ENCODE peak calls at places on chromosomes 12 and 14, in five cellular contexts. B is tibial nerve, M is HepG2, E is GM23338, N is ovary. X is an unnamed sample.

GRCh38 chr14:34365309-34365915 is 96.6 kb downstream of the SPTSSA start:
- DNase-seq in N (no peak), E (peak; percentile 15), M (peak; percentile 59), B (no peak), X (no peak)

GRCh38 chr12:16307843-16308475 is 30.5 kb upstream of the SLC15A5 start:
- DNase-seq in B (no peak), E (no peak), M (no peak), N (no peak), X (no peak)

GRCh38 chr14:57889245-57889644 is 23.4 kb upstream of the SLC35F4 start:
- DNase-seq in E (no peak), N (peak; percentile 30), B (no peak), M (no peak), X (no peak)

GRCh38 chr12:1505151-1505450 is 89.3 kb downstream of the FBXL14 start:
- DNase-seq in M (no peak), N (no peak), B (no peak), E (no peak), X (no peak)

GRCh38 chr12:103632554-103633216 is 45.6 kb downstream of the STAB2 start:
- DNase-seq in E (peak; percentile 89), M (peak; percentile 66), N (no peak), B (no peak), X (peak; percentile 56)

GRCh38 chr12:124769881-124770512 is 93.7 kb downstream of the SCARB1 start:
- DNase-seq in M (no peak), N (no peak), B (no peak), E (no peak), X (no peak)

GRCh38 chr12:1603621-1604020 is 9.2 kb upstream of the FBXL14 start:
- DNase-seq in B (no peak), M (no peak), N (no peak), E (no peak), X (no peak)

GRCh38 chr12:54868690-54869089 is 14.4 kb downstream of the MUCL1 start:
- DNase-seq in E (no peak), B (no peak), M (no peak), N (no peak), X (no peak)

GRCh38 chr14:66501592-66501991 is 6.4 kb upstream of the GPHN start:
- DNase-seq in N (no peak), B (no peak), M (no peak), E (no peak), X (no peak)

GRCh38 chr14:103227076-103227475 is 103.8 kb downstream of the TNFAIP2 start:
- DNase-seq in N (no peak), B (no peak), M (no peak), E (no peak), X (no peak)

GRCh38 chr14:54653764-54654469 is 87.0 kb downstream of the SAMD4A start:
- DNase-seq in B (peak; percentile 40), N (no peak), M (peak; percentile 85), E (no peak), X (peak; percentile 75)

GRCh38 chr12:2765608-2766007 is 29.2 kb upstream of the FKBP4 start:
- DNase-seq in M (no peak), B (no peak), E (no peak), N (no peak), X (no peak)

GRCh38 chr14:101950100-101950499 is 14.3 kb upstream of the DYNC1H1 start:
- DNase-seq in M (no peak), E (no peak), N (peak; percentile 22), B (no peak), X (no peak)

GRCh38 chr12:24991209-24992049 is 42.5 kb upstream of the BCAT1 start:
- DNase-seq in E (peak; percentile 82), N (no peak), M (peak; percentile 45), B (no peak), X (no peak)

GRCh38 chr12:43576162-43576561 is 24.2 kb upstream of the ADAMTS20 start:
- DNase-seq in E (no peak), M (no peak), N (no peak), B (no peak), X (no peak)

GRCh38 chr14:56271988-56272387 is 153.8 kb downstream of the PELI2 start:
- DNase-seq in E (no peak), N (no peak), B (no peak), M (no peak), X (no peak)

GRCh38 chr12:95790025-95790911 is at the start of gene NTN4:
- DNase-seq in E (peak; percentile 74), N (peak; percentile 70), B (peak; percentile 15), M (no peak), X (peak; percentile 69)

GRCh38 chr12:95547522-95548055 is 3.7 kb downstream of the USP44 start:
- DNase-seq in E (peak; percentile 78), N (no peak), B (no peak), M (no peak), X (no peak)

GRCh38 chr14:101623077-101623372 is 61.7 kb downstream of the DIO3 start:
- DNase-seq in B (no peak), M (no peak), E (no peak), N (no peak), X (no peak)

GRCh38 chr12:101172316-101172715 is 37.7 kb downstream of the SLC5A8 start:
- DNase-seq in E (peak; percentile 86), N (no peak), M (peak; percentile 23), B (no peak), X (no peak)

GRCh38 chr12:58547217-58547616 is 373.1 kb downstream of the LRIG3 start:
- DNase-seq in M (no peak), B (no peak), E (no peak), N (no peak), X (no peak)

GRCh38 chr12:25615119-25615518 is 62.0 kb upstream of the LMNTD1 start:
- DNase-seq in E (no peak), B (no peak), M (no peak), N (no peak), X (no peak)

GRCh38 chr14:64209428-64210165 is 84.6 kb downstream of the ESR2 start:
- DNase-seq in N (peak; percentile 84), B (no peak), M (no peak), E (no peak), X (no peak)

GRCh38 chr12:46920503-46920902 is 94.7 kb upstream of the SLC38A4 start:
- DNase-seq in N (no peak), E (no peak), M (no peak), B (no peak), X (no peak)

GRCh38 chr12:4858385-4858784 is 51.3 kb upstream of the KCNA1 start:
- DNase-seq in N (no peak), M (peak; percentile 32), B (no peak), E (peak; percentile 65), X (no peak)

GRCh38 chr12:4027412-4027811 is 154.2 kb upstream of the PARP11 start:
- DNase-seq in B (no peak), N (no peak), M (peak; percentile 48), E (no peak), X (no peak)

GRCh38 chr12:72989458-72989947 is 717.3 kb downstream of the TRHDE start:
- DNase-seq in M (no peak), E (no peak), B (no peak), N (no peak), X (no peak)

GRCh38 chr12:118061876-118062791 is 1.2 kb upstream of the WSB2 start:
- DNase-seq in B (no peak), N (peak; percentile 60), E (peak; percentile 90), M (no peak), X (peak; percentile 53)

GRCh38 chr12:57213763-57214397 is 2.7 kb upstream of the NXPH4 start:
- DNase-seq in E (peak; percentile 56), B (no peak), N (no peak), M (no peak), X (no peak)

GRCh38 chr12:57211791-57212700 is 4.5 kb upstream of the NXPH4 start:
- DNase-seq in B (no peak), N (no peak), M (no peak), E (no peak), X (no peak)

GRCh38 chr12:57213068-57213715 is 3.4 kb upstream of the NXPH4 start:
- DNase-seq in M (peak; percentile 53), E (peak; percentile 86), B (peak; percentile 86), N (peak; percentile 92), X (peak; percentile 93)

GRCh38 chr12:57210926-57211700 is 5.5 kb upstream of the NXPH4 start:
- DNase-seq in E (no peak), N (no peak), B (no peak), M (no peak), X (no peak)

GRCh38 chr12:57212701-57213067 is 3.9 kb upstream of the NXPH4 start:
- DNase-seq in N (no peak), B (no peak), E (peak; percentile 43), M (no peak), X (no peak)
- H3K4me1 ChIP-seq in N (peaks cover 8% of the 10 kb centered on the region), B (peaks cover 34% of the 10 kb centered on the region), E (peaks cover 26% of the 10 kb centered on the region), M (peaks cover 35% of the 10 kb centered on the region), X (peaks cover 14% of the 10 kb centered on the region)

DNA sequence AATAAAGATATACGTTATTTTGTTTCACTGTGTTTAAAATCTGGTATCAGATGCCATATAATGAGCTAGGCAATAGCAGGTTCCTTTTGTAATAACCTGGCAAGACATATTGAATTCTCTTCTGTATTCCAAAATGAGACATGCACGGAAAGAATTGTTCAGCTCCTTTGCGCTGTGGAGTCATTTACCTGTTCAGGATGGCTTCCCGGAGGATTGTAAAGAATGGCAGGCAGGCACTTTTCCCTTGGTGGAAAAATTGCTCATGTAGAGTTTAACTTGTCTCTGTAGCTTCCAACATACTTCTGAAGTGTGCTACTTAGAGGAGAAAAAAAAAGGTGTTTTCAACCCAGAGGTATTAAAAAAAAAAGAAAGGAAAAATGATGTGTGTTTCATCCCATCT is 805.2 kb downstream of the GALC start:
- DNase-seq in E (no peak), N (no peak), M (no peak), B (no peak), X (no peak)
- H3K27ac ChIP-seq in E (no peak overlapping the region), N (no peak overlapping the region), M (no peak overlapping the region), B (no peak overlapping the region), X (no peak overlapping the region)

DNA sequence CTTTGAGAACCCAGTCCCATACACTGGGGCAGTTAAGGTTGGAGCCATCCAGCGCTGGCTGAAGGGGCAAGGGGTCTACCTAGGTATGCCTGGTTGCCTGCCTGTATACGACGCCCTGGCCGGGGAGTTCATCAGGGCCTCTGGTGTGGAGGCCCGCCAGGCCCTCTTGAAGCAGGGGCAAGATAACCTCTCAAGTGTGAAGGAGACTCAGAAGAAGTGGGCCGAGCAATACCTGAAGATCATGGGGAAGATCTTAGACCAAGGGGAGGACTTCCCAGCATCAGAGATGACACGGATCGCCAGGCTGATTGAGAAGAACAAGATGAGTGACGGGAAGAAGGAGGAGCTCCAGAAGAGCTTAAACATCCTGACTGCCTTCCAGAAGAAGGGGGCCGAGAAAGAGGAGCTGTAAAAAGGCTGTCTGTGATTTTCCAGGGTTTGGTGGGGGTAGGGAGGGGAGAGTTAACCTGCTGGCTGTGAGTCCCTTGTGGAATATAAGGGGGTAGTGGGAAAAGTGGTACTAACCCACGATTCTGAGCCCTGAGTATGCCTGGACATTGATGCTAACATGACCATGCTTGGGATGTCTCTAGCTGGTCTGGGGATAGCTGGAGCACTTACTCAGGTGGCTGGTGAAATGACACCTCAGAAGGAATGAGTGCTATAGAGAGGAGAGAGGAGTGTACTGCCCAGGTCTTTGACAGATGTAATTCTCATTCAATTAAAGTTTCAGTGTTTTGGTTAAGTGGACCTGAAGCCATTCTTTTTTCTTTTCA is 9.2 kb downstream of the ERP29 start:
- DNase-seq in B (no peak), E (no peak), M (no peak), N (no peak), X (no peak)
- H3K4me3 ChIP-seq in B (no peak overlapping the region), E (no peak overlapping the region), M (no peak overlapping the region), N (no peak overlapping the region), X (no peak overlapping the region)

DNA sequence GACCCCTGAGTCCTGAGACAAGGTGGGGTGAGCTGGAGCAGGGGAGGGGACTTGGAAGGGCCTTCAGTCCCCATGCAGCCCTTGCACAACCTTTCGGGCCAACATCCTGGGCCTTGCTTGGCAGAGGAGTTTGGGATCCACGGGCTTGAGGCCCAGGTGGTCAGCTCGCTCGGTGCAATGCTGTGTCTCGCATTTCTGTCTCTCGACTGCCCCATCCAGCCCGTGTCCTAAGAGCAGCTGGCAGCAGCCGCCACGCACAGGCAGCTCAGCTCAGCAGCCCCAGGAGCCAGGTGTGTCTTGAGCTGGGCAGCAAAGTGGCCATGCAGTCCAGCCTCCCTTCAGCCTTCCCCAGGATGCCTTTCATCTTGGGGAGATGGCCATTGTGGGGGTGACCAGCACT is 10.8 kb downstream of the PACS2 start:
- DNase-seq in E (no peak), N (no peak), B (no peak), M (no peak), X (peak; percentile 68)
- H3K4me1 ChIP-seq in E (peaks cover 26% of the 10 kb centered on the region), N (peaks cover 26% of the 10 kb centered on the region), B (peaks cover 27% of the 10 kb centered on the region), M (peaks cover 15% of the 10 kb centered on the region), X (peaks cover 66% of the 10 kb centered on the region)

X was measured in psoas muscle.